ENCODE peak calls at places on chromosomes 2 and 18, in seven cellular contexts. K is uterus, V is HFF-Myc, A is AG10803, D is endodermal cell, P is cardiac fibroblast, C is astrocyte of the spinal cord. S is an unnamed sample.

GRCh38 chr18:32930695-32931301 is 158.0 kb upstream of the KLHL14 start:
- DNase-seq in V (peak; percentile 14), D (no peak), A (peak; percentile 46), C (peak; percentile 70), K (no peak), P (peak; percentile 68), S (no peak)

GRCh38 chr2:6053711-6054393 is 361.7 kb downstream of the SOX11 start:
- DNase-seq in K (no peak), D (peak; percentile 85), V (no peak), C (no peak), P (no peak), A (no peak), S (no peak)

GRCh38 chr2:30115141-30115980 is 31.4 kb upstream of the YPEL5 start:
- DNase-seq in C (peak; percentile 86), P (peak; percentile 87), D (peak; percentile 97), A (peak; percentile 79), V (peak; percentile 82), K (peak; percentile 77), S (no peak)

GRCh38 chr18:33923980-33924379 is 300.7 kb downstream of the NOL4 start:
- DNase-seq in A (no peak), V (no peak), P (no peak), D (no peak), C (no peak), K (no peak), S (no peak)

GRCh38 chr2:145040433-145040832 is 520.5 kb upstream of the ZEB2 start:
- DNase-seq in D (no peak), P (peak; percentile 34), K (no peak), C (no peak), V (no peak), A (no peak), S (no peak)

GRCh38 chr18:32847719-32848118 is 74.9 kb upstream of the KLHL14 start:
- DNase-seq in D (peak; percentile 88), A (no peak), V (no peak), C (no peak), P (no peak), K (no peak), S (no peak)

GRCh38 chr2:139550873-139551272 is 770.7 kb upstream of the NXPH2 start:
- DNase-seq in K (no peak), C (no peak), D (no peak), A (no peak), V (no peak), P (no peak), S (no peak)

GRCh38 chr2:145563752-145564615 is 1044.1 kb upstream of the ZEB2 start:
- DNase-seq in P (no peak), K (no peak), C (peak; percentile 70), D (no peak), V (no peak), A (no peak), S (no peak)

GRCh38 chr18:10139783-10140410 is 226.1 kb downstream of the VAPA start:
- DNase-seq in D (no peak), K (no peak), A (peak; percentile 80), V (peak; percentile 66), P (peak; percentile 49), C (peak; percentile 48), S (peak; percentile 39)

GRCh38 chr18:62937065-62937464 is 221.7 kb downstream of the PHLPP1 start:
- DNase-seq in A (peak; percentile 63), V (no peak), K (no peak), D (no peak), C (no peak), P (peak; percentile 55), S (no peak)

GRCh38 chr18:2244641-2245040 is 326.7 kb downstream of the METTL4 start:
- DNase-seq in A (no peak), K (no peak), C (no peak), P (no peak), V (no peak), D (no peak), S (no peak)

GRCh38 chr2:102107741-102108070 is 34.8 kb upstream of the IL1R1 start:
- DNase-seq in A (peak; percentile 83), P (peak; percentile 51), D (no peak), K (no peak), V (no peak), C (peak; percentile 71), S (no peak)

GRCh38 chr2:9002637-9003365 is 683 bp downstream of the MBOAT2 start:
- DNase-seq in D (peak; percentile 76), V (no peak), P (peak; percentile 14), C (peak; percentile 37), A (no peak), K (peak; percentile 21), S (no peak)

GRCh38 chr2:217918220-217919024 is 84.4 kb downstream of the TNS1 start:
- DNase-seq in P (no peak), D (peak; percentile 84), A (no peak), V (no peak), C (peak; percentile 39), K (no peak), S (no peak)

GRCh38 chr2:69013123-69013836 is at the start of gene ANTXR1:
- DNase-seq in K (peak; percentile 66), A (peak; percentile 84), V (peak; percentile 67), D (peak; percentile 89), P (peak; percentile 91), C (peak; percentile 85), S (no peak)

DNA sequence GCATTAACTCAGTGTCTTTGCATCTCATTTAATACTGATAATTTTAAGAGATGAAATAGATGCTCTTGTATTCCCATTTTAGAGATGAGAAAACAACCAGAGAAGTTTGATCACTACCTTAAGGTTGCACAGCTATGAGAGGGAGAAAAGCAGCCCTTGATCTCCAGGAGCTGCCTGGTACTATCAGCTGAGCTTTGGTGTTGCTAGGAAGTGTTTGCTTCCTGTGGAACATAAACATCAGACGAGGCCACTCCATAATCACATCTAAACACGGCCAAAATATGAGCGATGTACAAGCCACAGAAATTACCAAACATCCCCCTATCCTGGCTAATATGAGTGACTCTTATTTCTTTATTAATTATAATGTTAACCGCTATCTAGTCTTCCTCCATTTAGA is 620 bp upstream of the WDFY1 start:
- DNase-seq in V (no peak), D (no peak), P (no peak), C (no peak), K (no peak), A (no peak), S (no peak)
- H3K4me3 ChIP-seq in V (no peak overlapping the region), D (peak overlapping the region; percentile 94), P (no peak overlapping the region), C (no peak overlapping the region), K (peak overlapping the region; percentile 91), A (no peak overlapping the region), S (no peak overlapping the region)

GRCh38 chr2:160301420-160301819 is 101.3 kb upstream of the ITGB6 start:
- DNase-seq in C (no peak), K (no peak), A (peak; percentile 46), D (no peak), V (no peak), P (no peak), S (no peak)

GRCh38 chr2:160303076-160303475 is 103.0 kb upstream of the ITGB6 start:
- DNase-seq in D (no peak), P (no peak), C (no peak), K (no peak), V (no peak), A (peak; percentile 61), S (no peak)

GRCh38 chr2:160300203-160300602 is 100.1 kb upstream of the ITGB6 start:
- DNase-seq in A (no peak), P (no peak), D (no peak), V (no peak), K (no peak), C (no peak), S (no peak)

GRCh38 chr2:160305081-160305750 is 105.1 kb upstream of the ITGB6 start:
- DNase-seq in P (peak; percentile 46), K (no peak), C (peak; percentile 64), V (no peak), A (peak; percentile 83), D (no peak), S (no peak)

DNA sequence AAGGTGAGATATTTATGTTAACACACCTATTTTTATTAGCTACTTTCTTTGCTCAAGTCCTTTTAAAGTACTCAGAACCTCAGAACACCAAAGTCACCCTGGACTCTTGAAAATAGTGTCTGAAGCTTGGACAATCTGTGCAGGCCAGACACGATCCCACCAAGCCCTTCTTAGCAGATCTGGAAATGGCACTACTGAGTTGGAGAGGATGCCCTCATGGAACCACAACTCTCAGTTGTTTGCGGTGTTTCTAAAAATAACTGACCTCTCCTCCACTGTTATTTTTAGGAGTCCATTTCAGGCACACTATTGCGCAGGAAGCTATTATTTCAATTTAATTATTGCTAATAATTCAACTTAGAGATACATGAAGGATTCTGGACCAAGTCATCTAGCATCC is 103.5 kb upstream of the ITGB6 start:
- DNase-seq in P (no peak), K (no peak), V (no peak), D (no peak), A (no peak), C (no peak), S (no peak)
- H3K4me3 ChIP-seq in P (no peak overlapping the region), K (no peak overlapping the region), V (no peak overlapping the region), D (no peak overlapping the region), A (no peak overlapping the region), C (no peak overlapping the region), S (no peak overlapping the region)

GRCh38 chr2:46703588-46703987 is 212.0 kb downstream of the MCFD2 start:
- DNase-seq in P (no peak), V (no peak), D (no peak), A (no peak), K (no peak), C (no peak), S (no peak)
- H3K4me3 ChIP-seq in P (no peak overlapping the region), V (no peak overlapping the region), D (no peak overlapping the region), A (no peak overlapping the region), K (no peak overlapping the region), C (no peak overlapping the region), S (peak overlapping the region; percentile 97)

GRCh38 chr2:213233438-213234330 is 50.6 kb upstream of the SPAG16 start:
- DNase-seq in P (no peak), D (no peak), V (no peak), C (no peak), A (no peak), K (no peak), S (no peak)

GRCh38 chr2:213235741-213236140 is 48.5 kb upstream of the SPAG16 start:
- DNase-seq in C (no peak), V (no peak), P (no peak), A (no peak), D (no peak), K (no peak), S (no peak)

GRCh38 chr2:213231966-213232365 is 52.3 kb upstream of the SPAG16 start:
- DNase-seq in D (no peak), K (no peak), C (no peak), A (no peak), V (no peak), P (no peak), S (no peak)

GRCh38 chr2:213234641-213235040 is 49.6 kb upstream of the SPAG16 start:
- DNase-seq in P (peak; percentile 26), K (no peak), A (peak; percentile 37), D (no peak), C (peak; percentile 26), V (no peak), S (no peak)

GRCh38 chr2:213232649-213233437 is 51.4 kb upstream of the SPAG16 start:
- DNase-seq in P (peak; percentile 17), K (no peak), D (peak; percentile 52), C (peak; percentile 82), A (peak; percentile 37), V (no peak), S (no peak)
- H3K4me3 ChIP-seq in P (no peak overlapping the region), K (no peak overlapping the region), D (no peak overlapping the region), C (no peak overlapping the region), A (no peak overlapping the region), V (no peak overlapping the region), S (no peak overlapping the region)

S was measured in BJ.